ENCODE peak calls at places on chromosomes 12 and 14, in seven cellular contexts. X is SK-N-SH, J is endothelial cell of umbilical vein, W is K562, M is H1, S is HepG2, A is GM12878. L is an unnamed sample.
A peak's percentile ranks its signal among the peaks of the same experiment; 100 is the strongest.

GRCh38 chr14:82655770-82656169 is 1122.1 kb upstream of the SEL1L start:
- DNase-seq in X (no peak), J (no peak), W (no peak), M (no peak), S (no peak), A (no peak), L (no peak)

GRCh38 chr14:69615471-69616407 is 4.3 kb downstream of the SUSD6 start:
- DNase-seq in X (no peak), J (peak; percentile 65), W (no peak), M (no peak), S (no peak), A (peak; percentile 97), L (no peak)

GRCh38 chr12:107320929-107321618 is 227.7 kb upstream of the CRY1 start:
- DNase-seq in X (peak; percentile 57), J (no peak), W (no peak), M (no peak), S (no peak), A (no peak), L (no peak)

GRCh38 chr12:83114042-83114441 is 427.3 kb downstream of the TMTC2 start:
- DNase-seq in X (no peak), J (no peak), W (no peak), M (no peak), S (no peak), A (no peak), L (no peak)

GRCh38 chr14:95431199-95432145 is 85.0 kb downstream of the SYNE3 start:
- DNase-seq in X (peak; percentile 71), J (peak; percentile 27), W (peak; percentile 44), M (no peak), S (no peak), A (no peak), L (no peak)

GRCh38 chr14:88515499-88516221 is 39.1 kb downstream of the PTPN21 start:
- DNase-seq in X (no peak), J (no peak), W (no peak), M (no peak), S (no peak), A (no peak), L (no peak)

GRCh38 chr12:46915861-46916260 is 90.1 kb upstream of the SLC38A4 start:
- DNase-seq in X (no peak), J (no peak), W (no peak), M (no peak), S (no peak), A (no peak), L (no peak)

GRCh38 chr12:78931466-78931990 is 67.0 kb downstream of the SYT1 start:
- DNase-seq in X (peak; percentile 40), J (no peak), W (no peak), M (no peak), S (no peak), A (no peak), L (no peak)

GRCh38 chr12:88298761-88299242 is 156.7 kb downstream of the TMTC3 start:
- DNase-seq in X (no peak), J (peak; percentile 69), W (no peak), M (no peak), S (no peak), A (peak; percentile 31), L (peak; percentile 70)

GRCh38 chr12:51524386-51524901 is 66.6 kb upstream of the SCN8A start:
- DNase-seq in X (peak; percentile 63), J (no peak), W (no peak), M (no peak), S (no peak), A (no peak), L (no peak)

GRCh38 chr12:3308063-3308462 is 182.9 kb upstream of the PRMT8 start:
- DNase-seq in X (no peak), J (no peak), W (no peak), M (no peak), S (no peak), A (no peak), L (no peak)

GRCh38 chr12:51818567-51819300 is 29.8 kb downstream of the FIGNL2 start:
- DNase-seq in X (no peak), J (no peak), W (no peak), M (no peak), S (no peak), A (no peak), L (no peak)

GRCh38 chr14:71397371-71397770 is 490.1 kb downstream of the PCNX1 start:
- DNase-seq in X (peak; percentile 19), J (no peak), W (no peak), M (no peak), S (no peak), A (no peak), L (no peak)

GRCh38 chr14:71394386-71394785 is 487.1 kb downstream of the PCNX1 start:
- DNase-seq in X (no peak), J (no peak), W (no peak), M (no peak), S (no peak), A (no peak), L (no peak)

GRCh38 chr14:71396050-71396677 is 488.9 kb downstream of the PCNX1 start:
- DNase-seq in X (no peak), J (no peak), W (no peak), M (no peak), S (no peak), A (no peak), L (no peak)

GRCh38 chr14:71398450-71398849 is 491.2 kb downstream of the PCNX1 start:
- DNase-seq in X (no peak), J (no peak), W (no peak), M (no peak), S (no peak), A (peak; percentile 15), L (no peak)

GRCh38 chr14:71395151-71395604 is 487.9 kb downstream of the PCNX1 start:
- DNase-seq in X (no peak), J (no peak), W (no peak), M (no peak), S (no peak), A (no peak), L (no peak)
- H3K79me2 ChIP-seq in X (peaks cover 73% of the 10 kb centered on the region), J (no peaks in the 10 kb centered on the region), W (no peaks in the 10 kb centered on the region), M (no peaks in the 10 kb centered on the region), S (peaks cover 14% of the 10 kb centered on the region), A (peaks cover 72% of the 10 kb centered on the region), L (peaks cover 6% of the 10 kb centered on the region)

GRCh38 chr12:85281947-85282312 is 1.9 kb downstream of the ALX1 start:
- DNase-seq in X (no peak), J (no peak), W (no peak), M (no peak), S (no peak), A (no peak), L (no peak)

GRCh38 chr12:85280138-85280983 is at the start of gene ALX1:
- DNase-seq in X (peak; percentile 75), J (peak; percentile 86), W (no peak), M (no peak), S (no peak), A (no peak), L (no peak)

GRCh38 chr12:85279449-85280137 is 427 bp upstream of the ALX1 start:
- DNase-seq in X (peak; percentile 54), J (peak; percentile 57), W (no peak), M (no peak), S (no peak), A (no peak), L (no peak)

GRCh38 chr12:85280984-85281946 is 1.2 kb downstream of the ALX1 start:
- DNase-seq in X (no peak), J (peak; percentile 60), W (no peak), M (no peak), S (no peak), A (no peak), L (no peak)

DNA sequence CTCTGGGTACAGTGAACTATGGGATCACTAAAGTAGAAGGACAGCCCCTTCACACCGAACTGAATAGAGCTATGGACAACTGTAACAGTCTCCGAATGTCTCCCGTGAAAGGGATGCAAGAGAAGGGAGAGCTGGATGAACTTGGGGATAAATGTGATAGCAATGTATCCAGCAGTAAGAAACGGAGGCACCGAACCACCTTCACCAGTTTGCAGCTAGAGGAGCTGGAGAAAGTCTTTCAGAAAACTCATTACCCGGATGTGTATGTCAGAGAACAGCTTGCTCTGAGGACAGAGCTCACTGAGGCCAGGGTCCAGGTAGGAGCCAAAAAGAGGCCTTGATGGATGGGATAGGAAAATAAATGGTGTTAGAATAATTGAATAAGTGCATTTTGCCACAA is 3.5 kb downstream of the ALX1 start:
- DNase-seq in X (no peak), J (no peak), W (no peak), M (no peak), S (no peak), A (no peak), L (no peak)
- H3K27ac ChIP-seq in X (no peak overlapping the region), J (no peak overlapping the region), W (no peak overlapping the region), M (no peak overlapping the region), S (no peak overlapping the region), A (no peak overlapping the region), L (no peak overlapping the region)

DNA sequence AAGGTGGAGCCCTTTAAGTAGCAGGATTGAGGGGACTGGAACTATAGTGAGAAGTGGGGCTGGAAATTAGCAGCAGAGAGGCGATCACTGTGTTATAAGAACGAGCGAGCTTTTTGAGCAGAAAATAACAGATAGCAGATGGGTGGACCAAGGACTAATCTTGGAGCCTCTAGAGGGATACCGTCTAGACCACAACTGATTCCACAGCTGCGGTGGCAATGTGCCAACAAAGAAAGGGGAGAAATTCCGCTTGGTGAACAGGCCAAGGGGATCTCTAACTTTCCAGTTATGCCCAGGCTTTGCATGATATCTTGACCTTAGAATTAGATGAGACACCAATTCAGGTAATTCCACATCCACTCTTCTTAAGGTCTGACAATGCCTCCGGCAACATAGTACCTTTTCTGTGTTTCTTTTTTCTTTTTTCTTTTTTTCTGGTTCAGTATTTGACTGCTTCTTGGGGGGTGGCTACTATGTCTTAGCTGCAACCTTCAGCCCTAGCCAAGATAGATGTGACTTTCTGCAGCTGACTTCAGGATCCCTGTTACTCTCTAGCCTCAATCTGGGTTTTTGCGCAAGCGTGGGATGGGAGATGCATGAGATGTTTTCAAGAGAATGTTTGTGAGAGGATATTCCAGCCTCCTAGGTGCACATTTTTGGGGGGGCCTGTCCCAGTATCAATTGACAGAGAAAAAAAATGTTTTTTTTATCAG is 143.4 kb upstream of the CPSF6 start:
- DNase-seq in X (no peak), J (peak; percentile 10), W (no peak), M (no peak), S (no peak), A (no peak), L (no peak)
- TF ChIP-seq MAX in X (no peak), J (no peak), W (no peak), M (no peak), S (no peak), A (no peak), L (no peak)

DNA sequence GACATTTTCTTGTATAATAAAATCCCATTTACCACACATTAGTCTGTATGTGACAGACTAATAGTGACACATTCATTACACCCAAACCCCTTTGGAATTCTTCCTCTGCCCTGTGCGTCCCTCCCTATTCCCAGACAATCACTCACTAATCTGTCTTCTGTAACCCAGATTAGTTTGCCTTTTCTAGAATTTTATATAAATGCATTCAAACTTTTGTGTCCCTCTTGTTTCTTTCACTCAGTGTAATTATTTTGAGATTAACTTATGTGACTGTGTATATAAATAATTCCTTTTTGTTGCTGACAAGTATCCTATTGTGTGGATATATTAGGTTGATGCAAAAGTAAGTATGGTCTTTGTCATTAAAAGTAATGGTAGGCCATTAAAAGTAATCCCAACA is 27.6 kb upstream of the HIP1R start:
- DNase-seq in X (no peak), J (no peak), W (no peak), M (no peak), S (no peak), A (no peak), L (no peak)
- H3K79me2 ChIP-seq in X (no peaks in the 10 kb centered on the region), J (no peaks in the 10 kb centered on the region), W (no peaks in the 10 kb centered on the region), M (no peaks in the 10 kb centered on the region), S (no peaks in the 10 kb centered on the region), A (no peaks in the 10 kb centered on the region), L (no peaks in the 10 kb centered on the region)

L was measured in HCT116.